ENCODE peak calls at places on chromosomes 1 and 21, in nine cellular contexts. H, T, D, V, Z, A, S, C and J are unnamed samples.

GRCh38 chr1:51952638-51953037 is 37.9 kb downstream of the RAB3B start:
- DNase-seq in H (no peak), T (no peak), D (no peak), V (no peak), Z (no peak), A (no peak), S (no peak), C (no peak), J (no peak)

GRCh38 chr1:155717041-155717440 is 28.1 kb downstream of the DAP3 start:
- DNase-seq in H (no peak), T (no peak), D (no peak), V (no peak), Z (no peak), A (no peak), S (no peak), C (no peak), J (no peak)

GRCh38 chr1:30757196-30757949 is at the start of gene LAPTM5:
- DNase-seq in H (no peak), T (no peak), D (no peak), V (peak; percentile 50), Z (peak; percentile 62), A (peak; percentile 47), S (no peak), C (peak; percentile 36), J (no peak)

GRCh38 chr1:86156571-86157455 is at the start of gene COL24A1:
- DNase-seq in H (peak; percentile 79), T (peak; percentile 22), D (peak; percentile 87), V (peak; percentile 17), Z (peak; percentile 73), A (peak; percentile 71), S (no peak), C (peak; percentile 38), J (peak; percentile 32)

GRCh38 chr1:156346636-156347035 is 8.3 kb downstream of the TSACC start:
- DNase-seq in H (no peak), T (no peak), D (no peak), V (no peak), Z (peak; percentile 30), A (no peak), S (peak; percentile 53), C (peak; percentile 39), J (no peak)

GRCh38 chr1:2104621-2105427 is 54.6 kb downstream of the PRKCZ start:
- DNase-seq in H (peak; percentile 56), T (no peak), D (peak; percentile 41), V (no peak), Z (no peak), A (peak; percentile 30), S (no peak), C (no peak), J (no peak)

GRCh38 chr21:36908260-36908908 is 58.1 kb downstream of the HLCS start:
- DNase-seq in H (no peak), T (no peak), D (no peak), V (no peak), Z (peak; percentile 21), A (peak; percentile 28), S (no peak), C (peak; percentile 51), J (no peak)

GRCh38 chr1:178513278-178513983 is 522 bp downstream of the TEX35 start:
- DNase-seq in H (no peak), T (no peak), D (peak; percentile 24), V (peak; percentile 41), Z (peak; percentile 78), A (peak; percentile 51), S (no peak), C (peak; percentile 35), J (no peak)

GRCh38 chr1:205805082-205805711 is 7.8 kb downstream of the SLC41A1 start:
- DNase-seq in H (no peak), T (no peak), D (no peak), V (no peak), Z (no peak), A (no peak), S (no peak), C (no peak), J (peak; percentile 25)

GRCh38 chr1:151050051-151050688 is 2.6 kb downstream of the C1orf56 start:
- DNase-seq in H (no peak), T (no peak), D (no peak), V (no peak), Z (no peak), A (no peak), S (no peak), C (no peak), J (no peak)

GRCh38 chr1:151047591-151047924 is at the start of gene C1orf56:
- DNase-seq in H (peak; percentile 75), T (peak; percentile 74), D (peak; percentile 84), V (peak; percentile 59), Z (peak; percentile 82), A (peak; percentile 66), S (no peak), C (peak; percentile 57), J (peak; percentile 72)

GRCh38 chr1:151048645-151049032 is 1.1 kb downstream of the C1orf56 start:
- DNase-seq in H (no peak), T (no peak), D (no peak), V (no peak), Z (no peak), A (no peak), S (no peak), C (no peak), J (no peak)

GRCh38 chr1:151049458-151049857 is 1.9 kb downstream of the C1orf56 start:
- DNase-seq in H (no peak), T (no peak), D (no peak), V (no peak), Z (no peak), A (no peak), S (no peak), C (no peak), J (no peak)

GRCh38 chr1:151047925-151048644 is 534 bp downstream of the C1orf56 start:
- DNase-seq in H (peak; percentile 60), T (peak; percentile 69), D (peak; percentile 80), V (peak; percentile 73), Z (peak; percentile 79), A (peak; percentile 67), S (no peak), C (peak; percentile 72), J (peak; percentile 79)
- TF ChIP-seq CTCF in H (peak; percentile 43), T (peak; percentile 54), D (peak; percentile 73), V (peak; percentile 68), Z (peak; percentile 58), A (peak; percentile 52), S (peak; percentile 60), C (peak; percentile 53), J (peak; percentile 71)

GRCh38 chr1:50497007-50497406 is 73.8 kb upstream of the DMRTA2 start:
- DNase-seq in H (no peak), T (no peak), D (no peak), V (no peak), Z (no peak), A (no peak), S (no peak), C (no peak), J (no peak)
- TF ChIP-seq CTCF in H (no peak), T (no peak), D (no peak), V (no peak), Z (no peak), A (no peak), S (no peak), C (no peak), J (no peak)

GRCh38 chr1:234980224-234980656 is 148.4 kb downstream of the TOMM20 start:
- DNase-seq in H (no peak), T (no peak), D (no peak), V (no peak), Z (peak; percentile 81), A (no peak), S (no peak), C (no peak), J (no peak)

GRCh38 chr1:234979316-234980223 is 149.1 kb downstream of the TOMM20 start:
- DNase-seq in H (no peak), T (no peak), D (no peak), V (no peak), Z (no peak), A (no peak), S (no peak), C (no peak), J (no peak)

GRCh38 chr1:234976880-234977680 is 151.6 kb downstream of the TOMM20 start:
- DNase-seq in H (no peak), T (no peak), D (no peak), V (no peak), Z (no peak), A (no peak), S (no peak), C (no peak), J (no peak)

GRCh38 chr1:234977891-234978396 is 150.7 kb downstream of the TOMM20 start:
- DNase-seq in H (no peak), T (no peak), D (no peak), V (no peak), Z (no peak), A (no peak), S (no peak), C (no peak), J (no peak)

DNA sequence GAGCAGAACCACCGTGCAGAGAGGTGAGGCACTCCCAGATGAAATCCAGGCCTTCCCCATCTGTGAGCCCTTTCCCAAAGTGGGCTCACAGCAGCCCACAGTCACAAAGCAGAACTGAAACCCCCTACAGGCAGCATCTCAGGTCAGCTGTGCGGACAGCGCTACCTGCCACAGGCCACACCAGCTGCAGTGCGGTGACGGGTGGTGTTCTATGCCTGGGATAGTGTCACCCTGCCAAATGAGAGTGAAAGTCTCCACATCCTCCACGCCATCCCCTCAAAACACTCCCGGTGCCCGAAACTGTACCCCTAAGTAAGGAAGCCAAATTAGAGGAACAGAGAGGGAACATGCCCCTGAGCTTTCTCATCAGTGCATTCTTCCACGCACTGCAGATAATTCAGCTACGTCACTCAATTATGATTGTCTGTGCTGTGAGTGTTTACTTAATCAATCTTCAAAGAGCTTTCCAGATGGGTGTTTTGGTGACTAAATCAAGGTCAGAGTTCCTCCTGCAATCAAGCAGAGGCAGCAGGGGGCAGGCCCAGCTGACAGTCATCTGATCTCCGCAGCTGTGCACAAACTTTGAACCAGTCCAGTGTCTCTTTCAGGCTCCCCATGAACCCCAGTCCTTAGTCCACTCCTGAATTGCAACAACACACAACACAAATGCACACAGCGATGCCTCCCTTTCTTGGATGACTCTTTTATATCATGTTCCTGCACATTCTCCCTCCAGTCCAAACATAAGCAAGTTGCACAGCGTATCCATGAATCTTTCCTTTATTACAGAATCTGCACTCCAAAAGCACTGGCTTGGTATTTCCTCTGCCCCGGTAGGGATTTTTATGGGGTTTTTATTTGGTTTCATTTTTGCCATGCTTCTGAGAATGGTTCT is 150.0 kb downstream of the TOMM20 start:
- DNase-seq in H (no peak), T (peak; percentile 61), D (no peak), V (no peak), Z (peak; percentile 78), A (peak; percentile 93), S (no peak), C (peak; percentile 75), J (no peak)
- TF ChIP-seq CTCF in H (no peak), T (no peak), D (peak; percentile 9), V (peak; percentile 27), Z (peak; percentile 2), A (no peak), S (peak; percentile 14), C (no peak), J (no peak)

DNA sequence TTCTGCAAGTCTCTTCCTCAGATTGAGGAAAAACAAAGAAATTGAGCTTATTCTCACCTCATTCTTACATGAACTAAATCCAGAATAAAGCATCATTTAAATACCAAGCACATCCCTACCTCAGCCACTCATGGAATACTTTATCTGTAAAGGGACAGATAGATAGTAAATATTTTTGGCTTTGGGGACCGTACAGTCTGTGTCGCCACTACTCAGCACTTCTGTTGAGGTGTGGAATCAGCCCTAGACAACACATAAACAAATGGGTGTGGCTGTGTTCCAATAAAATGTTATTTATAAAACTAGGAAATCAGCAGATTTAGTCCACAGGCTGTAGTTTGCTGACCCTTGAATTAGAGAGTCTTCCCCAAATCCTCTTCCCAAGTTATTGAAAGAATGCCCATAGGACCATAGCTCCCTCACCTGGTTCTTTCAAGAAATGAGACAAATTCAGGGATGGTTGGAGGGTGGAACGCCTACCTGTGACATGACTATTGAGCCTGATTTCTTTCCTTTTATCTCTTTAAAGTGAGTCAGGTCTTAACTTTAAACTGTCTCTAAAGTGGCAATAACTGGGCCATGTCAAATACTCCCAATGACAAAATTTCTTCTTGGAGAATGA is 878.5 kb downstream of the USP25 start:
- DNase-seq in H (no peak), T (no peak), D (peak; percentile 38), V (no peak), Z (peak; percentile 25), A (peak; percentile 6), S (no peak), C (peak; percentile 29), J (no peak)
- TF ChIP-seq CTCF in H (no peak), T (no peak), D (peak; percentile 57), V (peak; percentile 43), Z (peak; percentile 34), A (peak; percentile 10), S (no peak), C (peak; percentile 25), J (no peak)